ENCODE peak calls at places on chromosome X, in five cellular contexts. One of them, this sample, is unnamed. For H3K4me1, the result is how much of the 10 kb centered on the place peaks cover.

GRCh38 chrX:55488268-55488558 is 1.4 kb downstream of the USP51 start:
- DNase-seq in HepG2: no peak
- DNase-seq in sigmoid colon: no peak
- DNase-seq in A549: no peak
- DNase-seq in ovary: no peak
- DNase-seq in this sample: no peak

GRCh38 chrX:1075741-1076140 is 136.7 kb downstream of the CRLF2 start:
- DNase-seq in HepG2: no peak
- DNase-seq in sigmoid colon: no peak
- DNase-seq in A549: no peak
- DNase-seq in ovary: no peak
- DNase-seq in this sample: peak

GRCh38 chrX:137143864-137144263 is 110.1 kb upstream of the GPR101 start:
- DNase-seq in HepG2: no peak
- DNase-seq in sigmoid colon: no peak
- DNase-seq in A549: no peak
- DNase-seq in ovary: no peak
- DNase-seq in this sample: no peak

GRCh38 chrX:131704136-131704695 is 160.3 kb downstream of the OR13H1 start:
- DNase-seq in HepG2: no peak
- DNase-seq in sigmoid colon: peak
- DNase-seq in A549: peak
- DNase-seq in ovary: peak
- DNase-seq in this sample: no peak

GRCh38 chrX:72028701-72029470 is 102.8 kb downstream of the RTL5 start:
- DNase-seq in HepG2: no peak
- DNase-seq in sigmoid colon: peak
- DNase-seq in A549: no peak
- DNase-seq in ovary: no peak
- DNase-seq in this sample: no peak

GRCh38 chrX:74179499-74179898 is 124.5 kb upstream of the ZCCHC13 start:
- DNase-seq in HepG2: no peak
- DNase-seq in sigmoid colon: no peak
- DNase-seq in A549: no peak
- DNase-seq in ovary: no peak
- DNase-seq in this sample: no peak

GRCh38 chrX:115322375-115322774 is 32.9 kb downstream of the LUZP4 start:
- DNase-seq in HepG2: no peak
- DNase-seq in sigmoid colon: no peak
- DNase-seq in A549: no peak
- DNase-seq in ovary: no peak
- DNase-seq in this sample: no peak

GRCh38 chrX:110004210-110004609 is 1.3 kb downstream of the TMEM164 start:
- DNase-seq in HepG2: peak
- DNase-seq in sigmoid colon: no peak
- DNase-seq in A549: no peak
- DNase-seq in ovary: peak
- DNase-seq in this sample: no peak

GRCh38 chrX:123993326-123993725 is 31.8 kb downstream of the STAG2 start:
- DNase-seq in HepG2: no peak
- DNase-seq in sigmoid colon: no peak
- DNase-seq in A549: no peak
- DNase-seq in ovary: no peak
- DNase-seq in this sample: no peak

GRCh38 chrX:41406211-41406610 is 40.9 kb upstream of the NYX start:
- DNase-seq in HepG2: no peak
- DNase-seq in sigmoid colon: no peak
- DNase-seq in A549: no peak
- DNase-seq in ovary: no peak
- DNase-seq in this sample: no peak

GRCh38 chrX:103556941-103557340 is 28.4 kb upstream of the TCEAL4 start:
- DNase-seq in HepG2: peak
- DNase-seq in sigmoid colon: no peak
- DNase-seq in A549: no peak
- DNase-seq in ovary: no peak
- DNase-seq in this sample: no peak

GRCh38 chrX:44344194-44344593 is 722 bp upstream of the EFHC2 start:
- DNase-seq in HepG2: no peak
- DNase-seq in sigmoid colon: no peak
- DNase-seq in A549: no peak
- DNase-seq in ovary: peak
- DNase-seq in this sample: no peak

GRCh38 chrX:41889317-41890025 is 33.9 kb downstream of the CASK start:
- DNase-seq in HepG2: peak
- DNase-seq in sigmoid colon: no peak
- DNase-seq in A549: peak
- DNase-seq in ovary: no peak
- DNase-seq in this sample: no peak

GRCh38 chrX:154732421-154733071 is 18.3 kb downstream of the GAB3 start:
- DNase-seq in HepG2: no peak
- DNase-seq in sigmoid colon: no peak
- DNase-seq in A549: no peak
- DNase-seq in ovary: no peak
- DNase-seq in this sample: no peak

GRCh38 chrX:72041901-72042859 is 89.5 kb downstream of the RTL5 start:
- DNase-seq in HepG2: no peak
- DNase-seq in sigmoid colon: peak
- DNase-seq in A549: no peak
- DNase-seq in ovary: peak
- DNase-seq in this sample: no peak

GRCh38 chrX:64805683-64806082 is 170.6 kb downstream of the ZC4H2 start:
- DNase-seq in HepG2: no peak
- DNase-seq in sigmoid colon: no peak
- DNase-seq in A549: no peak
- DNase-seq in ovary: no peak
- DNase-seq in this sample: no peak

GRCh38 chrX:132292753-132293152 is 73.5 kb upstream of the RAP2C start:
- DNase-seq in HepG2: peak
- DNase-seq in sigmoid colon: no peak
- DNase-seq in A549: peak
- DNase-seq in ovary: no peak
- DNase-seq in this sample: no peak

GRCh38 chrX:120419465-120419864 is 49.6 kb downstream of the LAMP2 start:
- DNase-seq in HepG2: no peak
- DNase-seq in sigmoid colon: no peak
- DNase-seq in A549: no peak
- DNase-seq in ovary: no peak
- DNase-seq in this sample: no peak

GRCh38 chrX:109733658-109734022 is 583 bp upstream of the ACSL4 start:
- DNase-seq in HepG2: no peak
- DNase-seq in sigmoid colon: no peak
- DNase-seq in A549: no peak
- DNase-seq in ovary: no peak
- DNase-seq in this sample: no peak

GRCh38 chrX:39309018-39309620 is 507.9 kb downstream of the MID1IP1 start:
- DNase-seq in HepG2: no peak
- DNase-seq in sigmoid colon: no peak
- DNase-seq in A549: no peak
- DNase-seq in ovary: peak
- DNase-seq in this sample: no peak

GRCh38 chrX:40166582-40166981 is 68.8 kb upstream of the BCOR start:
- DNase-seq in HepG2: no peak
- DNase-seq in sigmoid colon: no peak
- DNase-seq in A549: no peak
- DNase-seq in ovary: no peak
- DNase-seq in this sample: no peak

GRCh38 chrX:13827693-13828092 is 10.8 kb upstream of the GPM6B start:
- DNase-seq in HepG2: no peak
- DNase-seq in sigmoid colon: no peak
- DNase-seq in A549: no peak
- DNase-seq in ovary: no peak
- DNase-seq in this sample: no peak

GRCh38 chrX:55839480-55839879 is 121.9 kb downstream of the RRAGB start:
- DNase-seq in HepG2: no peak
- DNase-seq in sigmoid colon: no peak
- DNase-seq in A549: no peak
- DNase-seq in ovary: no peak
- DNase-seq in this sample: no peak

GRCh38 chrX:95956780-95957179 is 727.9 kb upstream of the DIAPH2 start:
- DNase-seq in HepG2: no peak
- DNase-seq in sigmoid colon: no peak
- DNase-seq in A549: no peak
- DNase-seq in ovary: no peak
- DNase-seq in this sample: no peak

GRCh38 chrX:72271812-72272211 is 5.2 kb downstream of the RPS4X start:
- DNase-seq in HepG2: no peak
- DNase-seq in sigmoid colon: no peak
- DNase-seq in A549: no peak
- DNase-seq in ovary: no peak
- DNase-seq in this sample: no peak

GRCh38 chrX:129233791-129234190 is 289.5 kb downstream of the SMARCA1 start:
- DNase-seq in HepG2: no peak
- DNase-seq in sigmoid colon: no peak
- DNase-seq in A549: no peak
- DNase-seq in ovary: no peak
- DNase-seq in this sample: no peak

GRCh38 chrX:114581528-114582263 is 2.2 kb upstream of the HTR2C start:
- DNase-seq in HepG2: no peak
- DNase-seq in sigmoid colon: no peak
- DNase-seq in A549: no peak
- DNase-seq in ovary: no peak
- DNase-seq in this sample: no peak

GRCh38 chrX:131845201-131845600 is 177.9 kb upstream of the STK26 start:
- DNase-seq in HepG2: no peak
- DNase-seq in sigmoid colon: no peak
- DNase-seq in A549: no peak
- DNase-seq in ovary: no peak
- DNase-seq in this sample: no peak

GRCh38 chrX:106168107-106168506 is at the start of gene PWWP3B:
- DNase-seq in HepG2: no peak
- DNase-seq in sigmoid colon: no peak
- DNase-seq in A549: no peak
- DNase-seq in ovary: peak
- DNase-seq in this sample: no peak

GRCh38 chrX:74540635-74541249 is 73.7 kb downstream of the RLIM start:
- DNase-seq in HepG2: no peak
- DNase-seq in sigmoid colon: no peak
- DNase-seq in A549: no peak
- DNase-seq in ovary: no peak
- DNase-seq in this sample: no peak

GRCh38 chrX:1249101-1249887 is 19.3 kb upstream of the CSF2RA start:
- DNase-seq in HepG2: peak
- DNase-seq in sigmoid colon: peak
- DNase-seq in A549: no peak
- DNase-seq in ovary: no peak
- DNase-seq in this sample: no peak

DNA sequence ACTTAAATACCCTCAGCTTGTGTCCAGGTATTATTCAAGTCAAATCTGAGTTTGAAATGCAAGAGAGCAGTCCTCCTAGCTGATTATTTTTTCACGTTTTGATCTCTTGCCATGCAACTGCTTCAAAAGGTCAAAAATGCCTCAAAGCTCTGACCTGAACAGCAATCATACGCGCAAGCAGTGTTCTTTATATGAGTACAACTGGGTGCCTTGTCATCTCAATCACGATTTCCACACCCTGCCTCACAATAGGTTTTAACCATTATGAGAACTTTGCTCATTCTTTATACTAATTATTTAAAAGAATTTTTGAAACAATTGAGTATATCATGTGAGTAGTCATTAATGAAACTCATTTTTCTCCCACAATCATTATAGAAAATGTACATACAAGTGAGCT is 649.1 kb downstream of the DMD start:
- DNase-seq in HepG2: no peak
- DNase-seq in sigmoid colon: no peak
- DNase-seq in A549: no peak
- DNase-seq in ovary: no peak
- DNase-seq in this sample: no peak
- H3K4me3 ChIP-seq in HepG2: no peak
- H3K4me3 ChIP-seq in sigmoid colon: no peak
- H3K4me3 ChIP-seq in A549: no peak
- H3K4me3 ChIP-seq in ovary: no peak
- H3K4me3 ChIP-seq in this sample: no peak

GRCh38 chrX:42951747-42952146 is 173.8 kb upstream of the PPP1R2C start:
- DNase-seq in HepG2: no peak
- DNase-seq in sigmoid colon: no peak
- DNase-seq in A549: no peak
- DNase-seq in ovary: no peak
- DNase-seq in this sample: no peak
- H3K4me1 ChIP-seq in HepG2: under half
- H3K4me1 ChIP-seq in sigmoid colon: under half
- H3K4me1 ChIP-seq in A549: under half
- H3K4me1 ChIP-seq in ovary: under half
- H3K4me1 ChIP-seq in this sample: under half

GRCh38 chrX:118726887-118727685 is at the start of gene IL13RA1:
- DNase-seq in HepG2: peak
- DNase-seq in sigmoid colon: peak
- DNase-seq in A549: peak
- DNase-seq in ovary: peak
- DNase-seq in this sample: peak
- TF ChIP-seq EP300 in HepG2: peak
- TF ChIP-seq EP300 in sigmoid colon: no peak
- TF ChIP-seq EP300 in A549: no peak
- TF ChIP-seq EP300 in ovary: no peak
- TF ChIP-seq EP300 in this sample: no peak

GRCh38 chrX:56995271-56995994 is at the start of gene SPIN3:
- DNase-seq in HepG2: peak
- DNase-seq in sigmoid colon: peak
- DNase-seq in A549: peak
- DNase-seq in ovary: peak
- DNase-seq in this sample: peak
- H3K4me3 ChIP-seq in HepG2: peak
- H3K4me3 ChIP-seq in sigmoid colon: peak
- H3K4me3 ChIP-seq in A549: peak
- H3K4me3 ChIP-seq in ovary: peak
- H3K4me3 ChIP-seq in this sample: peak

DNA sequence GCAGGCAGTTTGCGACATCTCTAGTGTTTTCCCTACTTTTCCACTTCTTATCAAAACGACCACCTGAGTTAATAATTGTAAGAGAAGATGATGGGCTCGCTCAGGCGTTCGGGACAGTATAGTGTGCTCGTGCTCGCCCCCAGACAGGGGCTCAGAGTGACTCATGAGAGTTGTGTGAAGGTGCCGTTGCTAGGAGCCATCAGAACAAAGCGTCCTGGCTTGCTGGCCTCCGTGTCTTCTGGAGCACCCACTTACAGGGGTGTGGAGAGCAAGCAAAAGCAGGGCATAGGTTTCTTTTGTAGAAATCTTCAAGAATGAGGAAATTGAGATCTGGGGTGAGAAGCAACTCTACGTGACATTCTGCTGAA is 73.0 kb upstream of the ADGRG2 start:
- DNase-seq in HepG2: no peak
- DNase-seq in sigmoid colon: no peak
- DNase-seq in A549: no peak
- DNase-seq in ovary: no peak
- DNase-seq in this sample: no peak
- H3K4me1 ChIP-seq in HepG2: under half
- H3K4me1 ChIP-seq in sigmoid colon: under half
- H3K4me1 ChIP-seq in A549: under half
- H3K4me1 ChIP-seq in ovary: under half
- H3K4me1 ChIP-seq in this sample: under half

GRCh38 chrX:151396827-151397740 is at the start of gene VMA21:
- DNase-seq in HepG2: peak
- DNase-seq in sigmoid colon: peak
- DNase-seq in A549: peak
- DNase-seq in ovary: peak
- DNase-seq in this sample: peak
- TF ChIP-seq EP300 in HepG2: no peak
- TF ChIP-seq EP300 in sigmoid colon: no peak
- TF ChIP-seq EP300 in A549: no peak
- TF ChIP-seq EP300 in ovary: no peak
- TF ChIP-seq EP300 in this sample: no peak

This sample was measured in suprapubic skin.